ENCODE peak calls at places on chromosomes 3 and 15, in four cellular contexts. G, R, Z and O are unnamed samples.

GRCh38 chr15:85504739-85505676 is 124.6 kb downstream of the AKAP13 start:
- DNase-seq in G (no peak), R (peak), Z (no peak), O (no peak)

GRCh38 chr3:107975529-107976203 is 115.2 kb downstream of the CD47 start:
- DNase-seq in G (no peak), R (no peak), Z (no peak), O (no peak)

GRCh38 chr3:119559441-119559963 is at the start of gene CD80:
- DNase-seq in G (no peak), R (peak), Z (no peak), O (peak)

GRCh38 chr3:99774467-99774866 is 43.2 kb upstream of the CMSS1 start:
- DNase-seq in G (no peak), R (no peak), Z (no peak), O (no peak)

GRCh38 chr15:72781621-72782020 is 1.9 kb downstream of the ADPGK start:
- DNase-seq in G (no peak), R (no peak), Z (no peak), O (no peak)

GRCh38 chr3:62622553-62623174 is 249.3 kb upstream of the FEZF2 start:
- DNase-seq in G (no peak), R (no peak), Z (no peak), O (no peak)

GRCh38 chr3:133892546-133893231 is 3.0 kb downstream of the RAB6B start:
- DNase-seq in G (no peak), R (no peak), Z (no peak), O (no peak)

GRCh38 chr15:67161881-67162280 is 92.6 kb downstream of the AAGAB start:
- DNase-seq in G (no peak), R (no peak), Z (peak), O (no peak)

GRCh38 chr3:132347095-132347494 is 29.9 kb downstream of the ACP3 start:
- DNase-seq in G (no peak), R (no peak), Z (no peak), O (no peak)

GRCh38 chr3:74643636-74644035 is 29.2 kb upstream of the CNTN3 start:
- DNase-seq in G (no peak), R (no peak), Z (no peak), O (peak)

GRCh38 chr15:35680951-35681350 is 135.0 kb upstream of the DPH6 start:
- DNase-seq in G (no peak), R (no peak), Z (no peak), O (no peak)

GRCh38 chr3:9066141-9066540 is 102.9 kb upstream of the RAD18 start:
- DNase-seq in G (no peak), R (no peak), Z (no peak), O (no peak)

GRCh38 chr15:67085818-67086649 is 20.6 kb downstream of the SMAD3 start:
- DNase-seq in G (no peak), R (no peak), Z (no peak), O (no peak)

GRCh38 chr15:90214553-90215205 is 13.5 kb downstream of the SEMA4B start:
- DNase-seq in G (no peak), R (no peak), Z (no peak), O (no peak)

GRCh38 chr3:116388867-116389385 is 56.4 kb downstream of the LSAMP start:
- DNase-seq in G (no peak), R (no peak), Z (no peak), O (no peak)

GRCh38 chr3:41711656-41712055 is 250.2 kb downstream of the ULK4 start:
- DNase-seq in G (no peak), R (no peak), Z (no peak), O (no peak)

GRCh38 chr3:51959651-51960050 is 4.5 kb downstream of the GPR62 start:
- DNase-seq in G (no peak), R (no peak), Z (no peak), O (no peak)

GRCh38 chr3:152071924-152072323 is 196.8 kb upstream of the MBNL1 start:
- DNase-seq in G (no peak), R (no peak), Z (no peak), O (no peak)

GRCh38 chr3:148723591-148723990 is 25.9 kb downstream of the AGTR1 start:
- DNase-seq in G (no peak), R (no peak), Z (no peak), O (no peak)

GRCh38 chr3:48222616-48223513 is at the start of gene CAMP:
- DNase-seq in G (peak), R (no peak), Z (peak), O (peak)

GRCh38 chr3:182370949-182371348 is 422.4 kb upstream of the ATP11B start:
- DNase-seq in G (no peak), R (no peak), Z (no peak), O (no peak)

GRCh38 chr3:5238545-5238944 is 51.0 kb downstream of the EDEM1 start:
- DNase-seq in G (no peak), R (no peak), Z (no peak), O (no peak)

GRCh38 chr3:58004972-58005371 is 3.2 kb upstream of the FLNB start:
- DNase-seq in G (no peak), R (no peak), Z (no peak), O (no peak)

GRCh38 chr3:126422571-126423091 is 27.9 kb downstream of the CFAP100 start:
- DNase-seq in G (no peak), R (no peak), Z (peak), O (no peak)

GRCh38 chr3:55272031-55272645 is 215.0 kb downstream of the WNT5A start:
- DNase-seq in G (no peak), R (no peak), Z (no peak), O (no peak)

GRCh38 chr3:129555616-129556357 is 12.8 kb downstream of the H1-8 start:
- DNase-seq in G (no peak), R (no peak), Z (no peak), O (no peak)

GRCh38 chr3:157999246-157999645 is 107.0 kb downstream of the SHOX2 start:
- DNase-seq in G (no peak), R (no peak), Z (no peak), O (no peak)

GRCh38 chr15:47802216-47802615 is 84.9 kb downstream of the SEMA6D start:
- DNase-seq in G (no peak), R (no peak), Z (no peak), O (no peak)

GRCh38 chr3:140771030-140771677 is 93.3 kb downstream of the TRIM42 start:
- DNase-seq in G (no peak), R (no peak), Z (no peak), O (no peak)

GRCh38 chr3:179146911-179147570 is 1.1 kb upstream of the PIK3CA start:
- DNase-seq in G (no peak), R (no peak), Z (no peak), O (no peak)

GRCh38 chr15:51312754-51313390 is 25.5 kb downstream of the CYP19A1 start:
- DNase-seq in G (no peak), R (no peak), Z (no peak), O (no peak)

GRCh38 chr3:57777774-57778173 is 21.7 kb downstream of the SLMAP start:
- DNase-seq in G (no peak), R (no peak), Z (no peak), O (no peak)

GRCh38 chr15:100338971-100339444 is 2.8 kb downstream of the ADAMTS17 start:
- DNase-seq in G (no peak), R (peak), Z (peak), O (peak)

GRCh38 chr3:13141991-13142412 is 68.8 kb upstream of the IQSEC1 start:
- DNase-seq in G (no peak), R (no peak), Z (peak), O (no peak)